ENCODE peak calls at places on chromosome 15, in six cellular contexts. One of them, this sample, is unnamed. For H3K4me1, the result is how much of the 10 kb centered on the place peaks cover.

GRCh38 chr15:25862087-25862468 is 1.0 kb downstream of the ATP10A start:
- DNase-seq in heart left ventricle: no peak
- DNase-seq in hepatocyte: no peak
- DNase-seq in stomach: no peak
- DNase-seq in psoas muscle: no peak
- DNase-seq in uterus: no peak
- DNase-seq in this sample: no peak

GRCh38 chr15:88904257-88904807 is 8.8 kb downstream of the MFGE8 start:
- DNase-seq in heart left ventricle: no peak
- DNase-seq in hepatocyte: no peak
- DNase-seq in stomach: no peak
- DNase-seq in psoas muscle: no peak
- DNase-seq in uterus: no peak
- DNase-seq in this sample: no peak

GRCh38 chr15:73741401-73741836 is 11.7 kb downstream of the INSYN1 start:
- DNase-seq in heart left ventricle: no peak
- DNase-seq in hepatocyte: no peak
- DNase-seq in stomach: no peak
- DNase-seq in psoas muscle: no peak
- DNase-seq in uterus: no peak
- DNase-seq in this sample: no peak

GRCh38 chr15:75347222-75348033 is 589 bp downstream of the NEIL1 start:
- DNase-seq in heart left ventricle: peak
- DNase-seq in hepatocyte: peak
- DNase-seq in stomach: peak
- DNase-seq in psoas muscle: peak
- DNase-seq in uterus: peak
- DNase-seq in this sample: no peak

GRCh38 chr15:70264014-70264492 is 166.3 kb upstream of the TLE3 start:
- DNase-seq in heart left ventricle: no peak
- DNase-seq in hepatocyte: no peak
- DNase-seq in stomach: no peak
- DNase-seq in psoas muscle: peak
- DNase-seq in uterus: peak
- DNase-seq in this sample: no peak

GRCh38 chr15:22948056-22948455 is 32.1 kb downstream of the CYFIP1 start:
- DNase-seq in heart left ventricle: peak
- DNase-seq in hepatocyte: no peak
- DNase-seq in stomach: no peak
- DNase-seq in psoas muscle: no peak
- DNase-seq in uterus: no peak
- DNase-seq in this sample: no peak

GRCh38 chr15:81255596-81255995 is 58.9 kb downstream of the IL16 start:
- DNase-seq in heart left ventricle: no peak
- DNase-seq in hepatocyte: no peak
- DNase-seq in stomach: no peak
- DNase-seq in psoas muscle: no peak
- DNase-seq in uterus: no peak
- DNase-seq in this sample: no peak

GRCh38 chr15:101441706-101442105 is 47.8 kb downstream of the PCSK6 start:
- DNase-seq in heart left ventricle: no peak
- DNase-seq in hepatocyte: no peak
- DNase-seq in stomach: no peak
- DNase-seq in psoas muscle: no peak
- DNase-seq in uterus: no peak
- DNase-seq in this sample: peak

GRCh38 chr15:74571191-74571590 is 30.2 kb downstream of the ARID3B start:
- DNase-seq in heart left ventricle: no peak
- DNase-seq in hepatocyte: no peak
- DNase-seq in stomach: no peak
- DNase-seq in psoas muscle: no peak
- DNase-seq in uterus: no peak
- DNase-seq in this sample: no peak

GRCh38 chr15:78338756-78339155 is 1.4 kb upstream of the CRABP1 start:
- DNase-seq in heart left ventricle: no peak
- DNase-seq in hepatocyte: no peak
- DNase-seq in stomach: no peak
- DNase-seq in psoas muscle: no peak
- DNase-seq in uterus: no peak
- DNase-seq in this sample: no peak

GRCh38 chr15:78339559-78339958 is 594 bp upstream of the CRABP1 start:
- DNase-seq in heart left ventricle: no peak
- DNase-seq in hepatocyte: no peak
- DNase-seq in stomach: no peak
- DNase-seq in psoas muscle: no peak
- DNase-seq in uterus: no peak
- DNase-seq in this sample: no peak

GRCh38 chr15:78340243-78341056 is at the start of gene CRABP1:
- DNase-seq in heart left ventricle: no peak
- DNase-seq in hepatocyte: peak
- DNase-seq in stomach: no peak
- DNase-seq in psoas muscle: no peak
- DNase-seq in uterus: no peak
- DNase-seq in this sample: no peak

GRCh38 chr15:78343431-78343830 is 3.3 kb downstream of the CRABP1 start:
- DNase-seq in heart left ventricle: no peak
- DNase-seq in hepatocyte: no peak
- DNase-seq in stomach: no peak
- DNase-seq in psoas muscle: no peak
- DNase-seq in uterus: no peak
- DNase-seq in this sample: no peak

DNA sequence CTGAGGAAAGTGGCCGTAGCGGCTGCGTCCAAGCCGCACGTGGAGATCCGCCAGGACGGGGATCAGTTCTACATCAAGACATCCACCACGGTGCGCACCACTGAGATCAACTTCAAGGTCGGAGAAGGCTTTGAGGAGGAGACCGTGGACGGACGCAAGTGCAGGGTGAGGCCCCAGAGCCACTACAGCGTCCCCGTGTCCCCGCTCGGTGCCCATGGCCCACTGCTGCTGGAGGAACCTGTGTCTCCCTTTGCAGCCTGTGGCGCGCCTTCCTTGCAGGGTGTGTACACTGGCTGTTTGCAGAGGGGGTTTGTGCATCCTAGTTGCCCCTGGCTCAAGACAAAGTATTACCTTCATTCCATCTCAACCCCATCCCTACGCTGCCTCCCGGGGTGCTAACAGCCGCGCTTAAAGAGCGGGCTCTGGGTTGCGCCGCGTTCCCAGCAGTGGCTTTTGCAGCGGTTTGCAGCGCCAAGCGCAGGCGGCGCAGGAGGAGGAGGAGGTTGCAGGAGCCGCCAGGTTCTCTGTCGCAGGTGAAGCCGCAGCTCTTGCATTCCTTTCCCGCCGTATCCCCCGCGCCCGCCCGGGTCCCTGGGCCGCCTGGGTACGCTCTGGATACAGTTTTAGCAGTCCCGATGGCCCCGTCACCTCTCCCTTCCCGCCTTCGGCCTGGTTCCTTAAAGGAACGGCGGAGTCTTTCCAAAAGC is 1.1 kb downstream of the CRABP1 start:
- DNase-seq in heart left ventricle: no peak
- DNase-seq in hepatocyte: peak
- DNase-seq in stomach: no peak
- DNase-seq in psoas muscle: no peak
- DNase-seq in uterus: no peak
- DNase-seq in this sample: no peak
- TF ChIP-seq CTCF in heart left ventricle: no peak
- TF ChIP-seq CTCF in hepatocyte: no peak
- TF ChIP-seq CTCF in stomach: no peak
- TF ChIP-seq CTCF in psoas muscle: no peak
- TF ChIP-seq CTCF in uterus: no peak
- TF ChIP-seq CTCF in this sample: no peak

DNA sequence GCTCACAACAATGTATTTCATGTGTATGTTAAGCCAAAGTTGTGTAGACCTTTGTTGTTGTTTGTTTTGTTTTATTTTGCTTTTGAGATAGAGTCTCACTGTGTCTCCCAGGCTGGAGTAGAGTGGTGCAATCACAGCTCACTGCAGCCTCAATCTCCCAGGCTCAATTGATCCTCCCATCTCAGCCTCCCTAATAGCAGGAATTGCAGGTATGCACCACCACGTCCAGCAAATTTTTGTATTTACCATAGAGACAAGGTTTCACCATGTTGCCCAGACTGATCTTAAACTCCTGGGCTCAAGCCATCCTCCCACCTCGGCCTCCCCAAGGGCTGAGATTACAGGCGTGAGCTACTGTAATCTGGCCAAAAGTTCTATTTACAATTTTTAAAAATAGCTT is 2.7 kb downstream of the HERC1 start:
- DNase-seq in heart left ventricle: no peak
- DNase-seq in hepatocyte: no peak
- DNase-seq in stomach: no peak
- DNase-seq in psoas muscle: no peak
- DNase-seq in uterus: no peak
- DNase-seq in this sample: no peak
- H3K4me1 ChIP-seq in heart left ventricle: under half
- H3K4me1 ChIP-seq in hepatocyte: under half
- H3K4me1 ChIP-seq in stomach: under half
- H3K4me1 ChIP-seq in psoas muscle: under half
- H3K4me1 ChIP-seq in uterus: under half
- H3K4me1 ChIP-seq in this sample: under half

DNA sequence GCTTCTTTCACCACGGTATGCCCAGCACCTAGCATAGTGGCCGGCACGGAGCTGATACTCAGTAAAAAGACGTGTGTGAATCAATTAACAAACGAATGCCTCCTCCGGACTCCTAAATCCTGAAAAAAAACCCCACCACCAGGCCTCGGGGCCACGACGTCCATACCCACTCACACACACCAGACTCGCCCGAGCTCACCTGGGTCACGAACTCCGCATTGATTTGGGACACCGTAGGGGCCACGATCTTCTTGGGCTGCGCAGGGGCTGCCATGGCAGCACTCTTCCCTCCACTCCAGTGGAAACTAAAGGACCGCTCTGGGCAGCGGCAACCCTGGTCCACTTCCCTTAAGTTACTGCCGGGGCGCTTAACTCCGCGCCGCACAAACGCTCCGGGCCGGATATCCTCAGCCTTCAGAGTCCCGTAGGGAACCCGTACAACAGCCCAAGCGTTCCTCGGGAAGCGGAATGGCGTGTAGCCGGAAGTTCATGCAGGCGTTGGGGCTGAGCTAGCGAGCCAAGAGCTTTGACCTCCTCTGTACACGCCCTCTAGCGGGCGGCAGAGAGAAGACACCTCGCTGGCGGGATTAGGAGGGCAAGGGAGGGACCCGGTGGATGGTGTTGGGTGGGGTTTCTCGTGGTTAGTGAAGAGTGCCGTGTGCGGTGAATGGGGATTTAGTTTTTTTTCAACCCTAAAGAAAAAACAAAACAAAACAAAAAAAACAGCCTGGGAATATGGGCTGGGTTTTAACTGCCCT is at the start of gene AQR:
- DNase-seq in heart left ventricle: peak
- DNase-seq in hepatocyte: peak
- DNase-seq in stomach: peak
- DNase-seq in psoas muscle: peak
- DNase-seq in uterus: peak
- DNase-seq in this sample: peak
- TF ChIP-seq CTCF in heart left ventricle: peak
- TF ChIP-seq CTCF in hepatocyte: peak
- TF ChIP-seq CTCF in stomach: peak
- TF ChIP-seq CTCF in psoas muscle: peak
- TF ChIP-seq CTCF in uterus: peak
- TF ChIP-seq CTCF in this sample: peak

GRCh38 chr15:50181206-50181982 is 602 bp upstream of the SLC27A2 start:
- DNase-seq in heart left ventricle: no peak
- DNase-seq in hepatocyte: no peak
- DNase-seq in stomach: no peak
- DNase-seq in psoas muscle: no peak
- DNase-seq in uterus: no peak
- DNase-seq in this sample: no peak
- H3K4me1 ChIP-seq in heart left ventricle: under half
- H3K4me1 ChIP-seq in hepatocyte: under half
- H3K4me1 ChIP-seq in stomach: under half
- H3K4me1 ChIP-seq in psoas muscle: under half
- H3K4me1 ChIP-seq in uterus: under half
- H3K4me1 ChIP-seq in this sample: under half

GRCh38 chr15:31977812-31978662 is 52.3 kb upstream of the CHRNA7 start:
- DNase-seq in heart left ventricle: peak
- DNase-seq in hepatocyte: peak
- DNase-seq in stomach: peak
- DNase-seq in psoas muscle: peak
- DNase-seq in uterus: no peak
- DNase-seq in this sample: no peak
- TF ChIP-seq CTCF in heart left ventricle: peak
- TF ChIP-seq CTCF in hepatocyte: peak
- TF ChIP-seq CTCF in stomach: peak
- TF ChIP-seq CTCF in psoas muscle: peak
- TF ChIP-seq CTCF in uterus: peak
- TF ChIP-seq CTCF in this sample: peak